ENCODE peak calls at places on chromosomes 7 and 10, in six cellular contexts. W is Right ventricle myocardium inferior; A is stimulated activated CD4-positive, alpha-beta T cell treated with anti-CD3 and anti-CD28 coated beads, TNF-alpha, amount 100 ng/mL, for 24 hours; V is naive thymus-derived CD8-positive, alpha-beta T cell; D is NCI-H1417; O is hippocampal formation. N is an unnamed sample.

GRCh38 chr7:132029369-132030160 is 473.1 kb upstream of the PODXL start:
- DNase-seq in W (no peak), A (no peak), V (no peak), D (no peak), O (no peak), N (no peak)

GRCh38 chr10:33703897-33704825 is 369.7 kb upstream of the NRP1 start:
- DNase-seq in W (no peak), A (no peak), V (no peak), D (no peak), O (no peak), N (no peak)

GRCh38 chr10:62732841-62733653 is 71.5 kb upstream of the ADO start:
- DNase-seq in W (no peak), A (peak), V (peak), D (no peak), O (no peak), N (no peak)

GRCh38 chr10:101233863-101234262 is 4.6 kb upstream of the LBX1 start:
- DNase-seq in W (no peak), A (no peak), V (no peak), D (no peak), O (no peak), N (no peak)

GRCh38 chr10:21285742-21286311 is 239.7 kb downstream of the SKIDA1 start:
- DNase-seq in W (no peak), A (no peak), V (no peak), D (no peak), O (no peak), N (no peak)

GRCh38 chr7:151218170-151218569 is 7.9 kb upstream of the H2BK1 start:
- DNase-seq in W (no peak), A (no peak), V (no peak), D (no peak), O (no peak), N (no peak)

GRCh38 chr10:132880148-132880981 is 62.0 kb downstream of the CFAP46 start:
- DNase-seq in W (peak), A (no peak), V (no peak), D (no peak), O (no peak), N (no peak)

GRCh38 chr7:106279425-106280182 is 5.2 kb downstream of the NAMPT start:
- DNase-seq in W (no peak), A (no peak), V (no peak), D (no peak), O (no peak), N (no peak)

GRCh38 chr7:157009778-157010587 is 480 bp downstream of the MNX1 start:
- DNase-seq in W (no peak), A (no peak), V (no peak), D (no peak), O (no peak), N (peak)

GRCh38 chr10:109183366-109183765 is 739.9 kb downstream of the XPNPEP1 start:
- DNase-seq in W (no peak), A (no peak), V (no peak), D (no peak), O (no peak), N (no peak)

GRCh38 chr10:55367555-55367954 is 566.5 kb upstream of the PCDH15 start:
- DNase-seq in W (no peak), A (no peak), V (no peak), D (no peak), O (no peak), N (no peak)

GRCh38 chr10:100345570-100346330 is 1.3 kb upstream of the SCD start:
- DNase-seq in W (no peak), A (no peak), V (no peak), D (no peak), O (no peak), N (no peak)

GRCh38 chr7:104017001-104017400 is 27.5 kb upstream of the RELN start:
- DNase-seq in W (no peak), A (no peak), V (no peak), D (no peak), O (no peak), N (no peak)

GRCh38 chr7:6432786-6433185 is 15.0 kb downstream of the DAGLB start:
- DNase-seq in W (no peak), A (no peak), V (no peak), D (no peak), O (no peak), N (no peak)

GRCh38 chr10:132107947-132108877 is 42.5 kb downstream of the JAKMIP3 start:
- DNase-seq in W (no peak), A (no peak), V (no peak), D (no peak), O (no peak), N (no peak)

GRCh38 chr7:148242271-148242801 is 348.2 kb upstream of the C7orf33 start:
- DNase-seq in W (no peak), A (no peak), V (no peak), D (peak), O (peak), N (peak)

GRCh38 chr7:43735802-43736603 is 6.7 kb upstream of the COA1 start:
- DNase-seq in W (no peak), A (no peak), V (no peak), D (no peak), O (no peak), N (no peak)

GRCh38 chr7:134565643-134566136 is 16.8 kb downstream of the AKR1B15 start:
- DNase-seq in W (no peak), A (no peak), V (no peak), D (no peak), O (no peak), N (no peak)

GRCh38 chr7:108525327-108525984 is 479 bp downstream of the PNPLA8 start:
- DNase-seq in W (no peak), A (no peak), V (no peak), D (no peak), O (peak), N (no peak)

N was measured in NCI-H1930.